ENCODE peak calls at places on chromosome 3, in nine cellular contexts. J is endothelial cell of umbilical vein, K is transverse colon, Q is HCT116, Z is GM12892, M is Panc1, D is suprapubic skin, N is SK-N-MC, S is H1. X is an unnamed sample.

GRCh38 chr3:194240766-194241165 is 104.8 kb downstream of the HES1 start:
- DNase-seq in S (peak), J (no peak), N (no peak), K (no peak), M (no peak), D (no peak), Q (no peak), Z (no peak), X (no peak)

GRCh38 chr3:8621872-8622271 is 22.7 kb downstream of the SSUH2 start:
- DNase-seq in S (no peak), J (no peak), Z (no peak), D (no peak), M (no peak), K (peak), Q (no peak), N (no peak), X (no peak)

GRCh38 chr3:20040476-20041196 is 390 bp downstream of the KAT2B start:
- DNase-seq in Q (peak), S (peak), D (peak), Z (peak), M (no peak), N (no peak), J (peak), K (peak), X (peak)

GRCh38 chr3:34206996-34207395 is 408.6 kb downstream of the PDCD6IP start:
- DNase-seq in M (no peak), K (no peak), S (no peak), Z (no peak), Q (no peak), D (no peak), N (no peak), J (peak), X (no peak)

GRCh38 chr3:10142707-10143560 is 1.4 kb downstream of the VHL start:
- DNase-seq in M (no peak), S (no peak), N (no peak), Q (no peak), J (no peak), Z (no peak), K (no peak), D (no peak), X (no peak)

GRCh38 chr3:185270956-185271332 is 17.1 kb upstream of the EHHADH start:
- DNase-seq in N (no peak), S (no peak), J (no peak), M (no peak), K (no peak), D (no peak), Z (no peak), Q (no peak), X (no peak)

GRCh38 chr3:33061782-33062181 is 35.2 kb downstream of the GLB1 start:
- DNase-seq in S (no peak), J (no peak), Z (no peak), Q (no peak), M (no peak), D (no peak), K (no peak), N (no peak), X (no peak)

GRCh38 chr3:74469151-74469550 is 145.3 kb downstream of the CNTN3 start:
- DNase-seq in Q (no peak), D (no peak), Z (no peak), K (no peak), J (no peak), N (no peak), M (no peak), S (no peak), X (no peak)

GRCh38 chr3:42872718-42873117 is 3.0 kb downstream of the CYP8B1 start:
- DNase-seq in S (no peak), J (no peak), K (no peak), Q (no peak), N (no peak), D (no peak), Z (no peak), M (no peak), X (no peak)

GRCh38 chr3:99475229-99475628 is 163.2 kb upstream of the COL8A1 start:
- DNase-seq in J (no peak), D (no peak), M (no peak), K (no peak), Q (no peak), N (no peak), S (no peak), Z (no peak), X (no peak)

GRCh38 chr3:99473321-99473751 is 165.1 kb upstream of the COL8A1 start:
- DNase-seq in Z (no peak), S (no peak), M (no peak), J (no peak), K (no peak), N (no peak), Q (no peak), D (no peak), X (no peak)

GRCh38 chr3:99474776-99475175 is 163.6 kb upstream of the COL8A1 start:
- DNase-seq in D (no peak), M (no peak), S (no peak), J (no peak), Q (no peak), N (no peak), K (no peak), Z (no peak), X (no peak)

GRCh38 chr3:99479768-99480167 is 158.6 kb upstream of the COL8A1 start:
- DNase-seq in Z (no peak), M (no peak), Q (no peak), S (no peak), N (no peak), D (no peak), J (no peak), K (no peak), X (no peak)

DNA sequence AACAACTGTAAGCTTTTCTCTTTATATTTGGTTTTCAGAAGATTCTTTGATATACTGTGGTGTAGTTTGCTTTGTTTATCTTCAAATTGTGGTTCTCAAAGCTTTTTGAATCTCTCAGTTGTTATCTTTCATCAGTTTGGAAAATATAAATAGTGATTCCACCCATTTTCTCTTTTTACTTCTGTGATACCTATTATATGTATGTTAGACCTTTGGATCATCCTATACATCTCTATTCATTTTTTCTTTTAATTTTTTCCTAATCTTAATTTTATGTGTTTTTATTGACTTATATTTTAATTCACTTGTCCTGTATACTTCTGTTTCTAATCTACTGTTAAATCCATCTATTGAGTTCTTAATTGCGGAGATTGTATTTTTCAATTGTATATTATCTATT is 160.7 kb upstream of the COL8A1 start:
- DNase-seq in Q (no peak), N (no peak), D (no peak), J (no peak), Z (no peak), S (no peak), K (no peak), M (no peak), X (no peak)
- TF ChIP-seq POLR2AphosphoS5 in Q (no peak), N (no peak), D (no peak), J (no peak), Z (no peak), S (no peak), K (no peak), M (no peak), X (no peak)

DNA sequence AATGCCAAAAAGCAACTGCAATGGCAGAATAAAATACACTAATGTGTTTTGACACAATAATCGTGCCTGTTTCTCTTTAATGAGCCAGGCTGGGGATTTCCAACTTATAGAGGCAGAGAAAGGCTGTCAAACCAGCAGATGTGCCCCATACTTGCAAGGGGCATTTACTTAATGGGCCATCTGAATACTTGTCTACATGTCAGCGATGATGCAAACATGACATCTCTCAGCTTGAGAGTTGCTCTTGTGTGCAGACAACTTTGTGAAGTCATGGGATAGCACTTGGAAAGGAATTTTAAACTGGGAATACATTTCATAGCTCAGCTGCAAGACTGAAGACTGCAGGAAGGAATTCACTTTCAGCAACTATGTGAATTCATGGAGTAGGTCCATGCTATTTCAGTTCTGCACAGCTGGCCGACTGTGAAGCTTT is 127.4 kb upstream of the ADAMTS9 start:
- DNase-seq in M (no peak), K (no peak), S (no peak), D (no peak), Z (no peak), Q (no peak), J (no peak), N (no peak), X (no peak)
- TF ChIP-seq POLR2AphosphoS5 in M (no peak), K (peak), S (no peak), D (no peak), Z (no peak), Q (no peak), J (no peak), N (no peak), X (no peak)

GRCh38 chr3:166608132-166608531 is 770.9 kb upstream of the BCHE start:
- DNase-seq in D (no peak), Q (no peak), K (no peak), N (no peak), J (no peak), S (no peak), Z (no peak), M (no peak), X (no peak)

GRCh38 chr3:166606988-166607387 is 769.8 kb upstream of the BCHE start:
- DNase-seq in D (no peak), J (no peak), M (no peak), K (no peak), Q (no peak), S (no peak), N (no peak), Z (no peak), X (no peak)
- TF ChIP-seq POLR2AphosphoS5 in D (no peak), J (no peak), M (no peak), K (no peak), Q (no peak), S (no peak), N (no peak), Z (no peak), X (no peak)

GRCh38 chr3:157592769-157593168 is 89.6 kb upstream of the VEPH1 start:
- DNase-seq in N (no peak), S (no peak), K (no peak), M (no peak), J (no peak), D (no peak), Z (no peak), Q (no peak), X (no peak)
- TF ChIP-seq POLR2AphosphoS5 in N (no peak), S (no peak), K (no peak), M (no peak), J (no peak), D (no peak), Z (no peak), Q (no peak), X (no peak)

DNA sequence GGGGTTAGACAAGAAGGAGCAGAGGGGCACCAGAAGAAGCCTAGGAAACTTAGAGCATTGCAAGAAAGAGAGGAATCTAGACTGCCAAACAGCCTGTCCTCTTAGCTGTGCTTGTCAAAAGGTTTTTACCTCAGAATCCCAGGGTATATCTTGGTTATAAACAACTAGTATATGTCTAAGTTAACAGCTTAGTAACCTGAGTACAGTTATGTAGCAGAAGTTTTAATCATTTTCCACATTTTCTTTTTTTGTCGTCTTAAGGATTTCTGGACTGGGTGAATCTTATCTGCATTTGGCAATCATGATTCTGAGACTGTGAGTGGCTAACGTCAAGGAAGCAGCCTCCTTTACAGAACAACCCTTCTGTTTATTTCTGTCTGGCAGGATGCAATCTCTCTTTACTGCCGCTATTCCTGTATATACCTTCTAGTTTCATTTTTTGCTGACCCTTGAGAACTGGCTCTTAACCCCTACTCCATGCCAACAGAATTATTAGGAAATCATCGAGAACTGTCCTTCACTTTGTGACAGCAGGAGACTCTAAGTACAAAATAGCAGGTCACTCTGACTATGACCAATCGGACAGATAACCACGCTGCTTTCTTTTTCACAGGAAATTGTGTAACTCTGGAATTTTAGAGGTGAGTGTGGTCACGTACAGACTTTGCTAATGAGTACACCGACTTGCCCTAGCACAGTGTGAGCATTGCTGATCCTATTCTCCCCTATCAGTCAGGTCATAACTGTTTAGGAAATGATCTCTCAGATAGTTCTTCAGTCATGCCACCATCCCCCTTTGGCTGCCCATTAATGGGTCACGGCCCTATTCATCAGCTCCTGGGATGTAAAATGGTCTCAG is 3.3 kb upstream of the CP start:
- DNase-seq in N (no peak), D (no peak), Z (peak), Q (no peak), M (peak), S (no peak), J (peak), K (no peak), X (no peak)
- TF ChIP-seq POLR2AphosphoS5 in N (no peak), D (no peak), Z (no peak), Q (no peak), M (no peak), S (no peak), J (peak), K (no peak), X (no peak)

GRCh38 chr3:113638910-113639309 is 57.5 kb downstream of the USF3 start:
- DNase-seq in Z (no peak), Q (no peak), D (no peak), J (no peak), N (no peak), M (no peak), S (no peak), K (no peak), X (no peak)
- TF ChIP-seq POLR2AphosphoS5 in Z (no peak), Q (no peak), D (no peak), J (no peak), N (no peak), M (no peak), S (no peak), K (no peak), X (no peak)

GRCh38 chr3:40975711-40976121 is 223.6 kb upstream of the CTNNB1 start:
- DNase-seq in K (no peak), N (no peak), M (no peak), J (peak), D (no peak), Q (no peak), S (no peak), Z (no peak), X (no peak)
- TF ChIP-seq POLR2AphosphoS5 in K (no peak), N (no peak), M (no peak), J (peak), D (no peak), Q (no peak), S (no peak), Z (no peak), X (no peak)

DNA sequence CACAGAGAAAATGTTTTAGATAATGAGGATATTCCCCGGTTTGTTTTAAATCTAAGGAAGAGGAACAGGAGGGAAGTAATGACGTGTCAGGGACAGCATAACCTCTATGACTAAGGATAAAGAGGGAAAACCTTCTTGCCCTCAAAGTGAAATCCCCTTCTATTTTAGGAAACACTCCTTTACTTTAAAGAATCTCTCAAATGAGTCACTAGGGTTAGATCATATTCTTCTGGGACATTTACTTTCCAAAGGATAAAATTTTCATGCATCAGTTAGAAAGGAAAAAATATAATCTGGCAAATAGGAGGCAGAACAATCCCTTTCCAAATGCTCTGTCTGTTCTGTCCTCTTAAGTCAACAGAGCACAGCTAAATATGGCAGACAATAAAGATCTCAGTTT is 43.2 kb upstream of the UBE2E2 start:
- DNase-seq in Z (no peak), Q (no peak), J (peak), S (no peak), K (no peak), N (no peak), D (no peak), M (peak), X (no peak)
- TF ChIP-seq POLR2AphosphoS5 in Z (no peak), Q (no peak), J (peak), S (no peak), K (no peak), N (no peak), D (no peak), M (no peak), X (no peak)

GRCh38 chr3:196967412-196968232 is 1.0 kb downstream of the PIGZ start:
- DNase-seq in N (no peak), Z (no peak), Q (no peak), K (no peak), M (no peak), S (no peak), D (no peak), J (no peak), X (no peak)
- TF ChIP-seq POLR2AphosphoS5 in N (no peak), Z (no peak), Q (no peak), K (no peak), M (no peak), S (no peak), D (no peak), J (no peak), X (no peak)

X was measured in GM12891.